ENCODE peak calls at places on chromosome X, in six cellular contexts. J is K562, V is HCT116, Y is HepG2, N is H1, O is GM12878. C is an unnamed sample. For H3K4me1, the result is how much of the 10 kb centered on the place peaks cover.

GRCh38 chrX:275967-276587 is 5.1 kb upstream of the PLCXD1 start:
- DNase-seq in J (peak), V (peak), Y (peak), N (peak), O (no peak), C (no peak)

GRCh38 chrX:24426340-24426913 is 38.7 kb upstream of the PDK3 start:
- DNase-seq in J (peak), V (no peak), Y (peak), N (no peak), O (no peak), C (no peak)

GRCh38 chrX:45557390-45557789 is 356.7 kb upstream of the DIPK2B start:
- DNase-seq in J (no peak), V (no peak), Y (no peak), N (no peak), O (no peak), C (no peak)

GRCh38 chrX:13472975-13473665 is 96.3 kb upstream of the EGFL6 start:
- DNase-seq in J (peak), V (no peak), Y (no peak), N (no peak), O (peak), C (no peak)

GRCh38 chrX:1598021-1598875 is 6.8 kb downstream of the AKAP17A start:
- DNase-seq in J (no peak), V (no peak), Y (no peak), N (peak), O (no peak), C (no peak)

GRCh38 chrX:41381685-41382084 is 47.7 kb downstream of the DDX3X start:
- DNase-seq in J (peak), V (peak), Y (peak), N (no peak), O (no peak), C (peak)

GRCh38 chrX:150361777-150362351 is 1.3 kb upstream of the MAMLD1 start:
- DNase-seq in J (no peak), V (no peak), Y (no peak), N (peak), O (no peak), C (no peak)

GRCh38 chrX:143934542-143934941 is 50.7 kb downstream of the UBE2NL start:
- DNase-seq in J (no peak), V (no peak), Y (no peak), N (no peak), O (no peak), C (no peak)

GRCh38 chrX:10833299-10834169 is 213.1 kb upstream of the MID1 start:
- DNase-seq in J (peak), V (no peak), Y (peak), N (peak), O (no peak), C (no peak)

GRCh38 chrX:106752101-106752678 is 25.7 kb downstream of the RNF128 start:
- DNase-seq in J (no peak), V (no peak), Y (no peak), N (no peak), O (no peak), C (no peak)

GRCh38 chrX:140503230-140503585 is 1.7 kb downstream of the SOX3 start:
- DNase-seq in J (no peak), V (no peak), Y (no peak), N (no peak), O (no peak), C (no peak)

GRCh38 chrX:37763400-37763799 is 16.5 kb upstream of the CYBB start:
- DNase-seq in J (no peak), V (no peak), Y (no peak), N (no peak), O (no peak), C (no peak)

GRCh38 chrX:144681501-144681900 is 565.8 kb upstream of the SPANXN1 start:
- DNase-seq in J (no peak), V (no peak), Y (no peak), N (no peak), O (no peak), C (no peak)

GRCh38 chrX:20112022-20112421 is 4.7 kb downstream of the MAP7D2 start:
- DNase-seq in J (no peak), V (no peak), Y (no peak), N (no peak), O (no peak), C (no peak)

GRCh38 chrX:125132274-125132673 is 187.4 kb upstream of the TEX13C start:
- DNase-seq in J (peak), V (no peak), Y (peak), N (no peak), O (no peak), C (no peak)

GRCh38 chrX:357693-358471 is 28.8 kb downstream of the PPP2R3B start:
- DNase-seq in J (no peak), V (no peak), Y (no peak), N (no peak), O (no peak), C (no peak)

GRCh38 chrX:110938977-110939732 is 143.5 kb upstream of the CHRDL1 start:
- DNase-seq in J (no peak), V (no peak), Y (no peak), N (no peak), O (no peak), C (no peak)

GRCh38 chrX:110941906-110942305 is 146.3 kb upstream of the CHRDL1 start:
- DNase-seq in J (no peak), V (no peak), Y (no peak), N (no peak), O (no peak), C (no peak)

GRCh38 chrX:110944323-110944761 is 148.7 kb upstream of the CHRDL1 start:
- DNase-seq in J (no peak), V (no peak), Y (no peak), N (peak), O (no peak), C (peak)

GRCh38 chrX:110944793-110945466 is 149.3 kb upstream of the CHRDL1 start:
- DNase-seq in J (no peak), V (no peak), Y (no peak), N (peak), O (no peak), C (peak)
- H3K4me3 ChIP-seq in J (no peak), V (no peak), Y (no peak), N (peak), O (no peak), C (peak)

GRCh38 chrX:17613979-17614572 is 123.2 kb upstream of the SCML1 start:
- DNase-seq in J (no peak), V (no peak), Y (peak), N (no peak), O (no peak), C (no peak)
- TF ChIP-seq ZNF274 in J (no peak), V (no peak), Y (no peak), N (no peak), O (no peak), C (no peak)

GRCh38 chrX:71632923-71633657 is 14.8 kb upstream of the CXCR3 start:
- DNase-seq in J (no peak), V (no peak), Y (no peak), N (no peak), O (no peak), C (no peak)
- H3K4me1 ChIP-seq in J (under half), V (under half), Y (under half), N (under half), O (under half), C (under half)

GRCh38 chrX:137587151-137587550 is 21.2 kb downstream of the ZIC3 start:
- DNase-seq in J (no peak), V (no peak), Y (no peak), N (no peak), O (no peak), C (no peak)
- H3K4me3 ChIP-seq in J (no peak), V (no peak), Y (no peak), N (no peak), O (no peak), C (no peak)

DNA sequence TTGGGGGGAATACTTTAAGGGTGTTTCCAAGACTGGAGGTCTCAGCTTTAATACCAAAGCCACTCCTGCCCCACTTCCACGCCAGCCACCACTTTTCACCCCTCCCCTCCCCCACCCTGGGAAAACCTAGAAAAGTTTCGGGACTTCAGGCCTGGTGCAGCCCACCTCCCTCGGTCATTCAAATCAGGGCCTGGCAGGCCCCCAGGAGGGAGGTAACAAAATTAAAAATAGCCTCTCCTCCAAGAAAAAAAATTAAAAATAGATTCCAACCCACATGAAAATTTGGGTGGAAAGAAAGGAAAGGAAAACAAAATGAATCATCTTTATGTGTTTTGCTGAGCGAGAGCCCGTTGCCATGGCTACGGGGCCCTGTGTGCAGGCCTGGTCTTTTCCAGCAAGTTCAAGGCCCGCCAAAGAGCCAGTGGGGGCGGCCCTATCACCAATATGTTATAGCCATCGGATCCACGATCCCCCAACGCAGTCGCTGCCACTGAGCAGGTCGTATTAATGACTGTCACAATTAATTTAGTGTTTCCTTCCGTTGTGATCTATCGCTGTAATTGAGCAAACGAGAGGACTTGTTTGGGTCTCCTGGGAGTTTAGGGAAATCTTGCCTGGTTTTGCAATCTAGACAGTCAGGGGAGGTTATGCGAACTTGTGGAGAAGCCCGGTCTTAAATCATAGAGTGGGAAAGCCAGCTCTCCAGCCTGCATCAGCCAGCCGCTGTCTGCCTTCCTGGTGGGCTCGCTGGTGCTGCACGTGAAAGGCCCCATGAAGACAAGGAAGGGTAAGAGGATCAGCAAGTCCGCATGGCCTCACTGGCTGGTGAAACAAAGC is 452.5 kb downstream of the BCOR start:
- DNase-seq in J (peak), V (no peak), Y (no peak), N (no peak), O (no peak), C (no peak)
- TF ChIP-seq ZNF274 in J (no peak), V (no peak), Y (no peak), N (no peak), O (no peak), C (no peak)

DNA sequence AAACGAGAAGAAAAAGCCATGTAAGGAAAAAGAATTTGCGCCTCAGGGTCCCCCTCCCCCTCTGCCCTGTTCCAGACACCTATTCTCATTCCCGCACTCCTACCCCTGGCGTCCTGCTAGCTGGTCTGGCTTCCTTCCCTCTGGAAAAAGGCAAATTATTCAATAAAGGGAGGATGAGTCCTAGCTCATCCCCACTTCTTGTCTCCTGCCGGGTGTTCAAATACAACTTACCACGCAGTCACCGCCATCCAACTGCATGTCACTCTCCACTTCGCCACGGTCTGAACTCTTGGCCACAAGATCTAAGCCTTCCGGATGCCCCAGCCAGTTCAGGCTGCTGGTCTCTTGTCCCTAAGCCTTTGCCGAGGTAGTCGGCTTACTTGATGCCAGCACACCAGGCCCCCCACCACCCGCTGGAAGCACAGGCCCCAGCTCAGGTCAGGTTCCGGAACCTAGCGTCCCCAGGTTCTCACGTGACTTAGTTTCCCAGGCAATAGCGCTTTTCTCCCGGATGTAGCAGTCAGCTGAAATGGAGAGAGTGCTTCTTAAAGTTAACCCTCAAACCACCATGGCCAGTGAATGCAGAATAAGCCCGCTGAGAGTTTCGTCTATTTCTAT is 209.6 kb upstream of the SPIN4 start:
- DNase-seq in J (peak), V (peak), Y (peak), N (peak), O (peak), C (peak)
- H3K4me1 ChIP-seq in J (under half), V (under half), Y (under half), N (under half), O (under half), C (under half)

GRCh38 chrX:134174273-134174660 is 62.7 kb upstream of the CCDC160 start:
- DNase-seq in J (no peak), V (no peak), Y (no peak), N (no peak), O (no peak), C (no peak)
- H3K4me3 ChIP-seq in J (no peak), V (no peak), Y (no peak), N (peak), O (no peak), C (peak)

DNA sequence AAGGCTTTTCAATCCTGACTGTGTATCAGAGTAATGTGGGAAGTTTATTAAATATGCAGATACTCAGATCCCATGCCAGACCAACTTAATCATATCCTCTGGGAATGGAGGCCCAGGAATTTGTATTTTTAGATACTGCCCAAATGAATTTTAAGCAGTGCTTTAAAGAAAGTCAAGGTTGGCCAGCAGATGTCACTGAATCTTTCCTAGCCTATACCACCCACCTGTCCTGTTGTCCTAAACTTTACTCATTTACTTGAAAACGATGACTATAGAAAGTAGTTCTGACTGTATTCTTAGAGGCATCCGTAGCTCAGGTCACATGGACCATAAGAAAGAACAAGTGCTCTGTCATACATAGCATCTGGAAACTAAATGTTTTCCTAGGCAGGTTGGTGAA is 79.9 kb downstream of the AMOT start:
- DNase-seq in J (no peak), V (no peak), Y (no peak), N (no peak), O (peak), C (no peak)
- TF ChIP-seq ZNF274 in J (no peak), V (no peak), Y (no peak), N (no peak), O (no peak), C (no peak)

GRCh38 chrX:153481043-153481442 is 10.7 kb upstream of the HAUS7 start:
- DNase-seq in J (no peak), V (no peak), Y (no peak), N (no peak), O (no peak), C (no peak)
- H3K4me1 ChIP-seq in J (under half), V (under half), Y (under half), N (under half), O (under half), C (under half)